ENCODE peak calls at places on chromosomes 5 and 9, in eight cellular contexts. V is GM23248; P is CD8-positive, alpha-beta T cell; O is stimulated activated CD4-positive, alpha-beta T cell treated with anti-CD3 and anti-CD28 coated beads, Interleukin-15, amount 100 ng/mL, for 1 hour; T is NCI-H510A; F is stimulated activated CD8-positive, alpha-beta memory T cell treated with anti-CD3 and anti-CD28 coated beads, Interleukin-4, amount 100 ng/mL, for 4 hours; R is hepatocyte; H is activated CD4-positive, alpha-beta T cell treated with anti-CD3 and anti-CD28 coated beads, Interleukin-2, amount 50 U/mL, for 48 hours. U is an unnamed sample.

GRCh38 chr5:160087244-160087643 is 32.0 kb downstream of the PWWP2A start:
- DNase-seq in T (no peak), V (no peak), O (no peak), R (no peak), P (no peak), F (no peak), H (no peak), U (no peak)

GRCh38 chr5:96330532-96331140 is 102.4 kb downstream of the PCSK1 start:
- DNase-seq in T (no peak), F (no peak), O (no peak), H (no peak), V (peak; percentile 51), R (no peak), P (no peak), U (no peak)

GRCh38 chr9:87259543-87259942 is 238.1 kb upstream of the DAPK1 start:
- DNase-seq in F (no peak), R (no peak), H (no peak), T (no peak), O (no peak), V (peak; percentile 31), P (no peak), U (no peak)

GRCh38 chr5:38672059-38672791 is 115.8 kb upstream of the LIFR start:
- DNase-seq in T (no peak), H (no peak), R (peak; percentile 77), F (no peak), P (no peak), V (peak; percentile 21), O (no peak), U (no peak)

GRCh38 chr9:90830051-90830450 is 28.4 kb downstream of the SYK start:
- DNase-seq in P (no peak), O (no peak), F (no peak), T (no peak), V (no peak), R (no peak), H (no peak), U (no peak)

GRCh38 chr5:43000198-43000840 is 39.8 kb downstream of the ANXA2R start:
- DNase-seq in P (no peak), O (no peak), V (peak; percentile 52), F (no peak), T (no peak), H (no peak), R (peak; percentile 57), U (no peak)

GRCh38 chr5:169242849-169243186 is 58.1 kb downstream of the SLIT3 start:
- DNase-seq in O (no peak), R (no peak), T (no peak), P (no peak), V (peak; percentile 9), F (no peak), H (no peak), U (no peak)

GRCh38 chr9:109986423-109987055 is 206.5 kb downstream of the PALM2AKAP2 start:
- DNase-seq in F (no peak), H (no peak), V (peak; percentile 88), T (no peak), P (no peak), O (no peak), R (no peak), U (no peak)

GRCh38 chr5:176837707-176838115 is 27.4 kb downstream of the UNC5A start:
- DNase-seq in H (peak; percentile 82), R (peak; percentile 97), P (peak; percentile 83), O (peak; percentile 30), F (peak; percentile 17), V (peak; percentile 92), T (no peak), U (peak; percentile 61)

GRCh38 chr5:73450041-73450598 is 1.5 kb upstream of the FOXD1 start:
- DNase-seq in R (no peak), O (no peak), H (no peak), P (no peak), F (no peak), V (peak; percentile 1), T (no peak), U (no peak)

GRCh38 chr9:73200694-73201432 is 49.2 kb downstream of the ANXA1 start:
- DNase-seq in O (no peak), P (no peak), R (peak; percentile 59), F (no peak), T (no peak), V (peak; percentile 54), H (no peak), U (no peak)

GRCh38 chr5:122385286-122385685 is 73.2 kb downstream of the SNCAIP start:
- DNase-seq in H (no peak), R (no peak), V (no peak), P (no peak), T (no peak), O (no peak), F (no peak), U (no peak)

GRCh38 chr9:2336055-2336454 is 285.5 kb upstream of the VLDLR start:
- DNase-seq in H (no peak), V (peak; percentile 20), F (no peak), P (no peak), R (no peak), O (no peak), T (peak; percentile 6), U (no peak)

GRCh38 chr9:40927260-40927631 is 201.2 kb downstream of the FOXD4L6 start:
- DNase-seq in T (no peak), V (no peak), O (no peak), P (no peak), F (no peak), R (no peak), H (no peak), U (no peak)

GRCh38 chr5:40221796-40222195 is 457.9 kb upstream of the PTGER4 start:
- DNase-seq in T (no peak), H (no peak), O (no peak), V (peak; percentile 91), R (no peak), F (no peak), P (no peak), U (no peak)

GRCh38 chr5:150138551-150139265 is 16.9 kb downstream of the PDGFRB start:
- DNase-seq in F (no peak), P (no peak), T (no peak), V (peak; percentile 90), R (peak; percentile 84), O (no peak), H (no peak), U (no peak)

GRCh38 chr9:134699343-134699740 is 57.7 kb downstream of the COL5A1 start:
- DNase-seq in O (no peak), V (no peak), T (no peak), P (no peak), H (no peak), F (no peak), R (no peak), U (no peak)

GRCh38 chr5:102231693-102232619 is 64.1 kb downstream of the SLCO4C1 start:
- DNase-seq in V (no peak), F (no peak), P (no peak), T (no peak), R (peak; percentile 26), H (no peak), O (no peak), U (no peak)

GRCh38 chr5:171705036-171705435 is 80.6 kb upstream of the SMIM23 start:
- DNase-seq in R (no peak), V (no peak), T (no peak), F (no peak), P (no peak), H (no peak), O (no peak), U (no peak)

GRCh38 chr9:130780865-130781504 is 54.1 kb upstream of the ABL1 start:
- DNase-seq in R (peak; percentile 71), H (no peak), F (no peak), V (peak; percentile 98), T (no peak), O (no peak), P (no peak), U (no peak)

GRCh38 chr9:129270903-129271431 is 92.9 kb upstream of the IER5L start:
- DNase-seq in R (no peak), V (peak; percentile 75), P (no peak), O (no peak), H (peak; percentile 22), F (no peak), T (no peak), U (no peak)

GRCh38 chr5:83715316-83716060 is 5.2 kb downstream of the HAPLN1 start:
- DNase-seq in R (no peak), F (no peak), O (no peak), V (peak; percentile 21), T (no peak), P (no peak), H (no peak), U (no peak)

GRCh38 chr9:91421022-91421765 is 2.4 kb downstream of the NFIL3 start:
- DNase-seq in R (peak; percentile 78), F (no peak), O (no peak), P (no peak), H (peak; percentile 21), T (no peak), V (peak; percentile 66), U (no peak)